ENCODE peak calls at places on chromosomes 13 and 19, in four cellular contexts. S is HepG2, I is K562, F is GM12878. G is an unnamed sample.

GRCh38 chr13:33280923-33281322 is 4.6 kb downstream of the STARD13 start:
- DNase-seq in S (no peak), I (no peak), F (no peak), G (no peak)

GRCh38 chr13:50200562-50200961 is 185.3 kb downstream of the KCNRG start:
- DNase-seq in S (no peak), I (no peak), F (no peak), G (no peak)

GRCh38 chr13:49533586-49534269 is 38.0 kb downstream of the PHF11 start:
- DNase-seq in S (no peak), I (no peak), F (no peak), G (no peak)

GRCh38 chr13:81406022-81406421 is 1065.1 kb upstream of the SPRY2 start:
- DNase-seq in S (no peak), I (no peak), F (no peak), G (no peak)

GRCh38 chr19:1513492-1514294 is 874 bp upstream of the ADAMTSL5 start:
- DNase-seq in S (no peak), I (peak), F (no peak), G (peak)

GRCh38 chr19:16340092-16340491 is 15.5 kb downstream of the KLF2 start:
- DNase-seq in S (peak), I (no peak), F (no peak), G (no peak)

GRCh38 chr19:55462722-55463121 is 1.3 kb upstream of the ISOC2 start:
- DNase-seq in S (no peak), I (no peak), F (no peak), G (no peak)

GRCh38 chr19:13872339-13872694 is 4.6 kb upstream of the NANOS3 start:
- DNase-seq in S (no peak), I (no peak), F (no peak), G (no peak)

GRCh38 chr13:113022391-113023216 is 53.6 kb downstream of the MCF2L start:
- DNase-seq in S (peak), I (no peak), F (no peak), G (no peak)

GRCh38 chr13:86882107-86882506 is 789.1 kb upstream of the SLITRK5 start:
- DNase-seq in S (no peak), I (no peak), F (no peak), G (no peak)

GRCh38 chr13:31918707-31919106 is 112.9 kb upstream of the FRY start:
- DNase-seq in S (no peak), I (no peak), F (no peak), G (no peak)
- TF ChIP-seq MAX in S (no peak), I (no peak), F (no peak), G (no peak)

GRCh38 chr13:98466634-98467236 is 110.2 kb downstream of the STK24 start:
- DNase-seq in S (peak), I (peak), F (no peak), G (peak)
- TF ChIP-seq POLR2AphosphoS2 in S (no peak), I (no peak), F (no peak), G (no peak)

GRCh38 chr19:29549105-29550070 is 23.6 kb downstream of the VSTM2B start:
- DNase-seq in S (no peak), I (no peak), F (no peak), G (no peak)

GRCh38 chr19:29552454-29553280 is 26.9 kb downstream of the VSTM2B start:
- DNase-seq in S (no peak), I (no peak), F (peak), G (no peak)

GRCh38 chr19:29550896-29551295 is 25.1 kb downstream of the VSTM2B start:
- DNase-seq in S (no peak), I (no peak), F (no peak), G (no peak)

GRCh38 chr19:29554149-29554548 is 28.4 kb downstream of the VSTM2B start:
- DNase-seq in S (no peak), I (no peak), F (no peak), G (no peak)

DNA sequence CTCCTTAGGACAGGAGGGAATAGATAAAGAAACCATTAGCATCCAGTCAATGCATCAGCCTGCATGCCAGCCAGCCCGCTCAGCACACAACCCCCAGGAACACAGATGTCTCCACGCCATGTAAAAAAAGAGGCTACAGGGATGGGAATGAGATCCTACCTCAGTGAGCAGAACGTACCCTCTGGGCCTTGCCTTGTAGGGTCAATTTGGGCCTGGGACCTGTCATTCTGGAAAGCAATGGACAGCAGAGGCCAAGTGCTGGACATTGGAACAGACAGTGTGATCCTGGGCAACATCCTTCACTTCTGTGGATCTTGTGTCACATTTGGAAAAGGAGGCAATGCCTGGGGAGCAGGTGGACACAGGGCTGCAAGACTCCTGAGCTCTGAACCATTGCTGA is 26.0 kb downstream of the VSTM2B start:
- DNase-seq in S (no peak), I (no peak), F (no peak), G (no peak)
- TF ChIP-seq MAX in S (no peak), I (no peak), F (no peak), G (no peak)

GRCh38 chr19:33946535-33947323 is 150.1 kb downstream of the KCTD15 start:
- DNase-seq in S (peak), I (no peak), F (no peak), G (no peak)
- TF ChIP-seq POLR2AphosphoS2 in S (no peak), I (no peak), F (no peak), G (no peak)

G was measured in A549.